ENCODE peak calls at places on chromosomes 6 and 20, in seven cellular contexts. Q is brain microvascular endothelial cell; B is glutamatergic neuron; N is bronchial epithelial cell; F is CD8-positive, alpha-beta T cell; K is CD4-positive, alpha-beta T cell; P is WTC11. C is an unnamed sample.
A peak's percentile ranks its signal among the peaks of the same experiment; 100 is the strongest.

GRCh38 chr6:108133594-108134179 is 32.1 kb upstream of the NR2E1 start:
- DNase-seq in Q (peak; percentile 88), B (peak; percentile 86), N (peak; percentile 76), F (no peak), K (no peak), P (peak; percentile 88), C (peak; percentile 60)

GRCh38 chr6:30885999-30886896 is 1.9 kb downstream of the DDR1 start:
- DNase-seq in Q (peak; percentile 66), B (peak; percentile 38), N (peak; percentile 92), F (peak; percentile 42), K (no peak), P (peak; percentile 90), C (peak; percentile 28)

GRCh38 chr6:106253194-106253593 is 72.4 kb downstream of the ATG5 start:
- DNase-seq in Q (peak; percentile 68), B (no peak), N (peak; percentile 35), F (no peak), K (no peak), P (no peak), C (no peak)

GRCh38 chr6:170437719-170438401 is 115.2 kb downstream of the PSMB1 start:
- DNase-seq in Q (no peak), B (no peak), N (peak; percentile 14), F (no peak), K (no peak), P (no peak), C (no peak)

GRCh38 chr6:12548526-12548925 is 168.0 kb upstream of the PHACTR1 start:
- DNase-seq in Q (peak; percentile 63), B (no peak), N (no peak), F (no peak), K (no peak), P (no peak), C (no peak)

GRCh38 chr6:137145421-137145820 is 28.0 kb downstream of the IL22RA2 start:
- DNase-seq in Q (no peak), B (no peak), N (no peak), F (no peak), K (no peak), P (no peak), C (no peak)

GRCh38 chr6:113428702-113429101 is 428.4 kb upstream of the MARCKS start:
- DNase-seq in Q (peak; percentile 20), B (no peak), N (no peak), F (no peak), K (no peak), P (no peak), C (no peak)

GRCh38 chr20:20037960-20038359 is 14.3 kb downstream of the CRNKL1 start:
- DNase-seq in Q (no peak), B (no peak), N (no peak), F (no peak), K (no peak), P (no peak), C (no peak)

GRCh38 chr6:72466971-72467566 is 154.8 kb upstream of the KCNQ5 start:
- DNase-seq in Q (no peak), B (no peak), N (no peak), F (no peak), K (no peak), P (no peak), C (no peak)

GRCh38 chr6:95280690-95281273 is 296.6 kb upstream of the MANEA start:
- DNase-seq in Q (no peak), B (no peak), N (peak; percentile 31), F (no peak), K (no peak), P (no peak), C (no peak)

GRCh38 chr6:118203421-118204000 is 296.4 kb downstream of the SLC35F1 start:
- DNase-seq in Q (no peak), B (no peak), N (no peak), F (no peak), K (no peak), P (no peak), C (no peak)

GRCh38 chr6:80991316-80991715 is 761.2 kb downstream of the TENT5A start:
- DNase-seq in Q (no peak), B (no peak), N (no peak), F (no peak), K (no peak), P (no peak), C (no peak)

DNA sequence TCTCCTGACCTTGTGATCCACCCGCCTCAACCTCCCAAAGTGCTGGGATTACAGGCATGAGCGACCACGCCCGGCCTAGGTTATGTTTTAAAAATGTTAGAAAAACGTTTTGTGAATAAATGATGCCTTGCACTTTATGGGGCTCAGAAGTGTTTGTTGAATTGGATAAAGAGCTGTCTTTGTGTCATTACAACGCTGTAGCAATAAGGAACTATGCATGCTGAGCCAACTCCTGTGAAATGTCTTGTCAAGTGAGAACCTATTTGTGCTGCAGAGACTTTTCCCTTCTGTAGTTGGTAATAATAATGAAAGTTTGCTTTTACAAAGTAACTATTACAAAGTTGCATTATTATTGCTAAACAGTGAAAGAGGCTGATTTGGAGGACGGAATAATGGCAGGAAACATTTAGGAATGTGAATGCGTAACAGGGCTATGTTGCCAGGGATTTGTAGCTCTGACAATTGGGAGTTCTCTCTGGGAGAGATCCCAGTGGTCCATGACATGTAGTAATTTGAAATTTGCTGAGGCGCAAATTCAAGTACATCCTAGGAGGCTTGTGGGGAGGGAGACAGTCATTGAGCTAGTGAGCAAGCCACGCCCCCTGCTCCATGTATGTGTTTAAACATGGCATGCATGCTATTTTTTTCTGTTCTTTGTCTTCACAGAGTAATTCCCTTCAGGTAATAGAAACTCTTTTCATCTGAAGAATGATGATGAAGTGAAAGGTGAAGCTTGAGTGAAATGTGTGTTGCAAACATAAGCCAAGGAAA is 16.8 kb upstream of the BICRAL start:
- DNase-seq in Q (no peak), B (no peak), N (no peak), F (no peak), K (no peak), P (no peak), C (no peak)
- TF ChIP-seq CTCF in Q (no peak), B (no peak), N (no peak), F (no peak), K (no peak), P (no peak), C (no peak)

DNA sequence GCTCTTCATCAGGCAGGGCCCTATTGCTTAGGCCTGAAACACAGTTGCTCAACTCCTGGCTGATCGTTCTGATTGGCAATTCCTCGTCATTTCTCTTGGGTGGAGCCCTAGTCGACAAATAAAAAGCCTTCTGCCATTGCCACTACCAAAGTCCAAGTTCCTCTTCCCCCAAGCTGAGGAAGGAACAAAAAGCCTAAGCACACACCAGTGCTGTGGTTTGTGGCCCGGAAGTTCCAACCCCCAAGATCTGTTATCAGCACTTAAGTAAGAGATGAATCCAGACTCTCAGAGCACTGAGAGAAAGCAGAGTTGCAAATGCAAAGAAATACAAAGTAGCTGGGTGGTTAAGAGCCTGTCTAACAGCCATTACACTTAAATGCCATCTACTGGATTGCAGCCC is 1023.9 kb downstream of the GRIK2 start:
- DNase-seq in Q (no peak), B (no peak), N (no peak), F (no peak), K (no peak), P (no peak), C (no peak)
- TF ChIP-seq CTCF in Q (no peak), B (no peak), N (no peak), F (no peak), K (no peak), P (no peak), C (no peak)

DNA sequence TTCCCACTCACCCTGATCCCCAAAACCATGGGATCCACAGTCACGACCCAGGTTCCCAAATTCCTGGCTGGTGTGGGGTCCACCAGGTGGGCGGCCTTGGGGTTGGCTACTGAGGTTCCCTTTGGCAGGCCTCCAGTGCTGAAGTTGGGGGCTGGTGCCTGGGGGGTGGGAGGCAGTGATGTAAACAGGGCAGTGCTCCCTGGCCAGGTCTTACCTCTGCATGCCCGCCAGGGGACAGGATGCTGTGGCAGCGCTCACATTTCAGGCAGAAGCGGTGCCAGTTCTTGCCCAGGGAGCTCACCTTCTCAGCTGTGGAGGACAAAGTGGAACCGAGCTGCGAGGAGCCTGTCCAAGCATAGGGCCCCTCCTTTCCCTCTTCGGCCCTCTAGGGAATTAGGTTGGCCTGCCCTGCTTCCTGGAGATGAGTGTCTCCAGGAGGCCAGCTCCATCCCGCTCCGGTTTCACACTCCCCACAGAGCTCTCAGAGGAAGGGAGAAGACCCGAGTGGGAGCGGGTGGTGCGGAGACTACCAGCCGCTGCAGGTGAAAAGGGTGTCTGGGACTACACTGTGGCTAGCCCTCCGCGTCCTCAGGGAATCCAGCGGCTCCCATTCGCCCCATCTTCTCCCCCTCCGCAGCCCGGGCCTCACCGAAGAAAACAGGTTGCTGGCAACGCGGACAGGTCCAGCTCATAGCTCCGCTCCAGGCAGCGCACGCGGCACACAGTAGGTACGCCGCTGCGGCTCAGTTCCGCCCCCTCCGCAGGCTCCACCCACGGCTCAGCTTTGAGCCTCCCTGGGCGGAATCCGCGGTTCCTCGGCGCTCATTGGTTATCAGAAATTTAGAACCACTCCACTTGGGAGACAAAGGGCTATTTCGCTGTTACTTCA is at the start of gene CRIP3:
- DNase-seq in Q (peak; percentile 4), B (no peak), N (peak; percentile 28), F (peak; percentile 45), K (peak; percentile 54), P (peak; percentile 90), C (peak; percentile 63)
- TF ChIP-seq CTCF in Q (peak; percentile 57), B (peak; percentile 25), N (peak; percentile 72), F (peak; percentile 41), K (peak; percentile 54), P (no peak), C (peak; percentile 39)

GRCh38 chr6:22471369-22471690 is 98.0 kb upstream of the HDGFL1 start:
- DNase-seq in Q (no peak), B (no peak), N (no peak), F (no peak), K (no peak), P (no peak), C (no peak)

GRCh38 chr6:22467645-22468044 is 101.7 kb upstream of the HDGFL1 start:
- DNase-seq in Q (no peak), B (no peak), N (no peak), F (no peak), K (no peak), P (no peak), C (no peak)

GRCh38 chr6:22468566-22468965 is 100.8 kb upstream of the HDGFL1 start:
- DNase-seq in Q (no peak), B (no peak), N (no peak), F (no peak), K (no peak), P (no peak), C (no peak)

GRCh38 chr6:22471746-22472145 is 97.6 kb upstream of the HDGFL1 start:
- DNase-seq in Q (no peak), B (no peak), N (no peak), F (no peak), K (no peak), P (no peak), C (no peak)

DNA sequence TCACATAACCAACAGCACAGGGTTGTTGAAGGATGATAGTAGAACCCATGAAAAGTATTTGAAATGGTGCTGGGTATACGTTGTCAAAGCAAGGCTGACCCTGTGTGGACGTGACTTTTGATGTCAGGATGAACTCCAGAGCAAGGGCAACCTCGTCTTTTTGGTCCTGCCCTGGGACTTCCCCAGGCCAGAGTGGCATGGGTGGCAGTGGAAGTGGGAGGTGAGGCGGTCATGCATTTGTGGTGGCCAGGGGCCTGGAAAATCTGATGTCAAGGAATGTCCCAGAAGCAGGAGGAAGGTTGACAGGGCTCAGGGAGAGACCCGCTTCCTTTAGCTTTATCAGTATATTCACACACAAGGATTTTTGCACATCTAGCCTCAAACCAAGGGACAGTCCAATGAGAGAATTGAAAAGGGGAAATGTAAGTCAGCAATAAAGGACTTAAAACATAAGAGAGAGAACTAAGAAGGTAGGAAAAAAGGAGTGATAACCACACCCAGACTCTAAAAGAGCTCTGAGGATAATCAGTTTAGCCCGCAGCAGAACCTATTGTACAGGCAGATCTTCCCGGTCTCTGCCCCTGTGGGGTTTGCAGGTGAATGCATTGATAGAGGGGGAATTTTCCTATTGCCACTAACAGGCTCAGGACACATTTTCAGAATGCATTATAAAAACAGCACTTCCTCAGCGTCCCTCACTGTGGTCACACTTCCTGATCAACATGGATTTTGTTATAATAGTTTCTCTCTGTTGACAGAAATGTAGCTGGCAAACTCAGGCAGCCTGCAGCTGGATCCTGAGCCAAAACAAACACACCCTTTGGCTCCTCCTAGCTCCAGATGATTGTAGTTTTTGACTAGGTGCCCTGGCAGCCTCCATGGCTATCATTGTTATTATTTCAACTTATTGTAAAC is 98.7 kb upstream of the HDGFL1 start:
- DNase-seq in Q (peak; percentile 60), B (no peak), N (peak; percentile 64), F (no peak), K (no peak), P (no peak), C (no peak)
- TF ChIP-seq CTCF in Q (peak; percentile 38), B (no peak), N (peak; percentile 48), F (no peak), K (no peak), P (no peak), C (no peak)

C was measured in GM13976.